ENCODE peak calls at places on chromosomes 2 and 18, in four cellular contexts. M is heart left ventricle, L is endothelial cell of umbilical vein, G is K562. S is an unnamed sample.

GRCh38 chr2:8307779-8308178 is 374.1 kb upstream of the ID2 start:
- DNase-seq in L (no peak), M (no peak), G (no peak), S (no peak)

GRCh38 chr2:119252186-119253113 is 28.8 kb downstream of the STEAP3 start:
- DNase-seq in L (peak), G (no peak), M (peak), S (no peak)

GRCh38 chr2:105380432-105381118 is 18.3 kb downstream of the FHL2 start:
- DNase-seq in G (no peak), L (peak), M (no peak), S (no peak)

GRCh38 chr2:46942891-46943626 is 27.5 kb upstream of the MCFD2 start:
- DNase-seq in G (no peak), M (no peak), L (no peak), S (no peak)

GRCh38 chr18:62781893-62782292 is 66.6 kb downstream of the PHLPP1 start:
- DNase-seq in M (no peak), G (no peak), L (peak), S (no peak)

GRCh38 chr18:59742325-59743111 is 45.3 kb upstream of the CCBE1 start:
- DNase-seq in L (no peak), G (no peak), M (no peak), S (no peak)

GRCh38 chr18:45727068-45727467 is 3.1 kb downstream of the SLC14A1 start:
- DNase-seq in M (no peak), L (no peak), G (no peak), S (no peak)

GRCh38 chr2:127406454-127406853 is 11.8 kb upstream of the PROC start:
- DNase-seq in M (no peak), G (no peak), L (no peak), S (no peak)

GRCh38 chr2:233265899-233266431 is 14.5 kb downstream of the ATG16L1 start:
- DNase-seq in M (no peak), L (no peak), G (no peak), S (no peak)

GRCh38 chr2:173210270-173211196 is 134.9 kb downstream of the MAP3K20 start:
- DNase-seq in L (peak), M (peak), G (peak), S (no peak)

GRCh38 chr2:23679044-23679443 is 247.9 kb downstream of the ATAD2B start:
- DNase-seq in L (no peak), M (no peak), G (no peak), S (no peak)

GRCh38 chr18:48409591-48410094 is 460 bp upstream of the ZBTB7C start:
- DNase-seq in G (no peak), L (peak), M (peak), S (peak)

GRCh38 chr2:75055820-75056675 is 97.6 kb downstream of the POLE4 start:
- DNase-seq in L (no peak), G (no peak), M (no peak), S (no peak)

GRCh38 chr18:62857278-62857976 is 142.1 kb downstream of the PHLPP1 start:
- DNase-seq in L (no peak), G (no peak), M (no peak), S (no peak)

GRCh38 chr2:98468621-98469236 is 24.1 kb downstream of the INPP4A start:
- DNase-seq in L (no peak), M (no peak), G (no peak), S (no peak)

GRCh38 chr2:15120578-15120977 is 440.6 kb downstream of the NBAS start:
- DNase-seq in M (no peak), G (no peak), L (no peak), S (no peak)

GRCh38 chr2:72973566-72974435 is 56.5 kb downstream of the EMX1 start:
- DNase-seq in L (peak), M (peak), G (peak), S (no peak)

GRCh38 chr2:184596819-184597411 is 1.4 kb upstream of the ZNF804A start:
- DNase-seq in L (peak), M (no peak), G (no peak), S (no peak)

GRCh38 chr2:111239107-111239506 is 118.4 kb downstream of the BCL2L11 start:
- DNase-seq in M (no peak), L (no peak), G (no peak), S (no peak)

GRCh38 chr2:234425923-234426603 is 70.8 kb downstream of the ARL4C start:
- DNase-seq in G (no peak), L (no peak), M (no peak), S (no peak)

GRCh38 chr2:235551965-235552364 is 58.1 kb downstream of the AGAP1 start:
- DNase-seq in M (peak), L (peak), G (peak), S (peak)

GRCh38 chr2:8590940-8591339 is 90.9 kb upstream of the ID2 start:
- DNase-seq in L (no peak), M (no peak), G (no peak), S (no peak)

GRCh38 chr2:230908595-230909191 is 16.3 kb downstream of the GPR55 start:
- DNase-seq in L (no peak), M (no peak), G (peak), S (peak)

GRCh38 chr2:21640046-21640445 is 516.3 kb downstream of the TDRD15 start:
- DNase-seq in M (no peak), G (no peak), L (no peak), S (no peak)

DNA sequence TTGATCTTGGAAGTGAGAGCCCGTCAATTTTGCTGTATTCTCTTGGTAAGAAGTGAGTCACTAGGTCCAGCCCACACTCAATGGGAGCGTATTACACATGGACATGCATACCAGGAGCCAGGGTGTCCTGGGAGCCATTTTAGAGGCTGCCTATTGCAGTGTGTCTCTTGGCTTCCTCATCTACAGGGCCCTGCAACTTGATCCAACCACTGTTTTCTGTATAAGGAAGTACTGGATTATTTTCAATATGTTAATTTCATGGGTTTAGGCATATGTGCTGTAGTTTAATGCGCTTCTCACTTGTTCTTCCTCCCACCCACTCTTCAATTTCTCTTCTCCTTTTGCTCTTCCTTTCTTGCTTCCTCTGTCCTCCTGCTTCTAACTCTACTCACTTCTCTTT is 151.8 kb upstream of the ZEB2 start:
- DNase-seq in G (no peak), L (no peak), M (no peak), S (no peak)
- H3K27ac ChIP-seq in G (no peak), L (no peak), M (no peak), S (peak)

GRCh38 chr2:35495182-35495581 is 860.4 kb upstream of the CRIM1 start:
- DNase-seq in G (no peak), M (no peak), L (no peak), S (no peak)
- TF ChIP-seq CTCF in G (no peak), M (no peak), L (no peak), S (no peak)

GRCh38 chr2:24827321-24828261 is 34.4 kb downstream of the CENPO start:
- DNase-seq in G (peak), M (peak), L (peak), S (peak)
- H3K27ac ChIP-seq in G (no peak), M (no peak), L (no peak), S (peak)

GRCh38 chr18:74430811-74431571 is 26.1 kb downstream of the DIPK1C start:
- DNase-seq in M (no peak), G (no peak), L (no peak), S (no peak)
- TF ChIP-seq CTCF in M (no peak), G (no peak), L (no peak), S (no peak)

GRCh38 chr2:240999001-240999791 is 778 bp downstream of the SNED1 start:
- DNase-seq in G (peak), M (peak), L (no peak), S (no peak)

GRCh38 chr2:240996834-240997140 is 1.6 kb upstream of the SNED1 start:
- DNase-seq in L (no peak), G (no peak), M (peak), S (no peak)

GRCh38 chr2:240998706-240999000 is 235 bp downstream of the SNED1 start:
- DNase-seq in M (no peak), G (no peak), L (no peak), S (no peak)

GRCh38 chr2:240997141-240997855 is 1.1 kb upstream of the SNED1 start:
- DNase-seq in M (peak), L (peak), G (no peak), S (no peak)

DNA sequence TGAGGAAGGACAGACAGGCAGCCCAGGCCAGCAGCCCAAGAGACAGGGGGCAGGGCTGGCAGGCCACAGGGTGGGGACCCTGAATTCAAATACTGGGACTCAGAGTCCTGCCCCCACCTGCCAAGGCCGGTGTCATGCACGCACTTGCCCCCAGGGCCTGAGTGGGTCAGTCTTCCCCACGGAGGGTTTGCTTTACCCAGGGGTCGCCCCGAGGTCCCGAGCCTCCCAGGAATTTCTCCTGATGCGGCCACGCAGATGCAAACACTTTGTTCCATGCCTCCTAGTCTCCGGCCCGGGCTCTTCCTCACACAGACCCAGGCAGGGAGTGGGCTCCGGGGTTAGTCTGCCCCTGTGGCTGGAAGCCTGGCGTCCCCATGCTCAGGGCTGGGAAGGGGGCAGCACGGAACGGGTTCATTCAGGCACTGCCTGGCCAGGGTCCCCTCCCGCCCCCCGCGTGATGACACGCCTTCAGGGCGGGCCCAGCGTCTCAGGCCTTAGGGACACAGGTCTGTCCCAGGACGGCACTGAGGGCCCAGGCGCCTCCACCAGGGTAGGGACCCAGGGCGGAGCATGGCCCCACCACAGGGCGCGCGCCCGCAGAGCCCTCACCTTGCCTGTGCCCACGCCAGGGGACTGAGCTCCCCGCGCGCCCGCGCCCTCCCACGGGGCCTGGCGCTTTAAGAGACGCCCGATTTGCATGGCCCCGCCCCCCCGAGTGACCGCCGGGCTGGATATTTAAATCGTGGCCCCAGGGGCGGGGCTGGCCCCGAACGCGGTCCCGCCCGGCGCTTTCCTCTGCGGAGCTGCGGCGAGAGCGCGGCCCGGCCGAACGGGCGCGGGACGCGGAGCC is at the start of gene SNED1:
- DNase-seq in L (peak), G (peak), M (peak), S (peak)
- H3K27ac ChIP-seq in L (peak), G (no peak), M (peak), S (peak)

DNA sequence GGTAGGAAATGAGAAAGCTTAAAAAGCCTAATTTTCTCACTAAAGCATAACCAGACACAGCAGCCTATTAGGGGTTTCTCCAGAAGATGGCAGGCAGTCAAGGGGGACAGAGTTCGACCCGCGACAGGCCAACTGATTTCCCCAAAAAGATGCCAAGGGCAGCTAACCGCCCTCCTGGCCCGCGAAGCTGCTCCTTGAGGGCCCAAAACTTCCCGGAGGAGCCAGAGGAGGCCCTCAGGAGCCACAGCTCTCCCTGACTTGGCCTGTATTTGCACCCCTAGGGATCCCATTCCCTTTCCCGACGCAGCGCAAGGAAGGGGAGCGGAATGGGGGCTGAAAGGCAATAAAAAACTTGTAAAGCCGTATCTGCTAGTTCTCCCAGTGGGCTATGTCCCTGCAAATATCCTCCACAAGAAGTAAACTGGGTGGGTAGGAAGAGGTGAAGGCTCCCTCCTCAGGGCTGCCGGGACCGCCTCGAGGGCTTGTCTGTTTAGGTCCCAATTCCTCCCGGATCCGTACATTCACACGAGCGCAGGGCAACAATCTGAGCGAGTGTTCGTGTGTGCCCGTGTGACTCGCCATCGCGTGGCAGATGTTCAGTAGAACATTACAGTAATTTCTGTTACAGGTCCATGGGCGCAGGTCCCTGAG is 756 bp upstream of the NAGK start:
- DNase-seq in M (no peak), L (no peak), G (no peak), S (no peak)
- TF ChIP-seq CTCF in M (no peak), L (no peak), G (no peak), S (no peak)

DNA sequence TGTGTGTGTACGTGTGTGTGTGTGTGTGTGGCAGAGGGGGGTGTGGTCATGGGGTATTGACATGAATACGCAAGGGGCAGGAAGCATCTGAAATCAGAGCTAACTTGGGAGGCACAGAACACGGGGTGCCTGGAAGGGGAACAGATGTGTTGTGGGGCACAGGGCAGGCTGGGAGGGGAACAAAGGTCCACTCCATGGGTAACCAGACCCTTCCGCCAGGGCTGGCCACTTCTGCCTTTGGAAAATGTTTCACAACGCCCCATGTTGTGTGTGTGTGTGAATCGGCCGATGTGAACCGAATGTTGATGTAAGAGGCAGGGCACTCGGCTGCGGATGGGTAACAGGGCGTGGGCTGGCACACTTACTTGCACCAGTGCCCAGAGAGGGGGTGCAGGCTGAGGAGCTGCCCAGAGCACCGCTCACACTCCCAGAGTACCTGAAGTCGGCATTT is at the start of gene SLC11A1:
- DNase-seq in L (no peak), M (no peak), G (no peak), S (no peak)
- H3K27ac ChIP-seq in L (no peak), M (no peak), G (no peak), S (peak)

GRCh38 chr2:191759200-191759507 is 81.2 kb downstream of the NABP1 start:
- DNase-seq in L (no peak), G (no peak), M (no peak), S (no peak)

GRCh38 chr2:191757256-191757655 is 79.3 kb downstream of the NABP1 start:
- DNase-seq in L (no peak), G (no peak), M (no peak), S (no peak)

GRCh38 chr2:191756753-191757152 is 78.8 kb downstream of the NABP1 start:
- DNase-seq in M (no peak), L (no peak), G (no peak), S (no peak)

GRCh38 chr2:191759650-191760049 is 81.7 kb downstream of the NABP1 start:
- DNase-seq in M (no peak), L (no peak), G (no peak), S (no peak)

GRCh38 chr2:191758420-191759199 is 80.7 kb downstream of the NABP1 start:
- DNase-seq in G (peak), L (peak), M (peak), S (no peak)
- TF ChIP-seq CTCF in G (peak), L (peak), M (peak), S (peak)

GRCh38 chr2:1744446-1745170 is at the start of gene PXDN:
- DNase-seq in L (peak), M (peak), G (no peak), S (no peak)
- H3K27ac ChIP-seq in L (peak), M (peak), G (no peak), S (peak)

GRCh38 chr18:36101943-36102342 is 27.2 kb downstream of the SLC39A6 start:
- DNase-seq in G (no peak), L (no peak), M (no peak), S (no peak)

GRCh38 chr18:36096955-36097354 is 29.6 kb upstream of the RPRD1A start:
- DNase-seq in L (no peak), G (no peak), M (no peak), S (no peak)

GRCh38 chr18:36094431-36094830 is 27.1 kb upstream of the RPRD1A start:
- DNase-seq in G (no peak), L (no peak), M (no peak), S (no peak)

GRCh38 chr18:36099311-36099710 is 29.8 kb downstream of the SLC39A6 start:
- DNase-seq in L (no peak), M (no peak), G (no peak), S (no peak)

DNA sequence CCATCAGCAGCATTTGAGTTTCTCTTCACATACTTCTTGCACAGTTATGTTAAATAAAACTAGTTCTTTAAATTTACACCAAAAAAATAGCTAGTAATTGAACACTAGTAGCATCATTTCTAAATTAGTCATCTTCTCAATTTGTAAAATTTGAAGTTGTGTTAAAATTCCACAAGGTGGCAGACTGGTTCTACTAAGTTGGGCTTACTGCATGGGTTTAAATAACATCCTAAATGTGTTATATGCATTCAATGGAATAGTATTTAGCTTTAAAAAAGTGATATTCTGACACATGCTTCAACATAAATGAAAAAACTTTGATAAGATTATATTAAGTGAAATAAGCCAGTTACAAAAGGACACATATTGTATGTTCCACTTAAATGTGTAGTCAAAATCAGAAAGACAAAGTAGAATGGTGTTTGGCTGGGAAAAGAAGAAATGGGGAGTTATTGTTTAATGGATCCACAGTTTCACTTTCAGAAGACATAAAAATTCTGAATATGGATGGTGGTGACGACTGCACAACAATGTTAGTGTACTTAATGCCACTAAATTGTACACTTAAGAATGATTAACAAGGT is 28.7 kb upstream of the RPRD1A start:
- DNase-seq in G (peak), M (no peak), L (peak), S (no peak)
- TF ChIP-seq CTCF in G (peak), M (peak), L (peak), S (peak)

S was measured in dorsolateral prefrontal cortex.